ENCODE peak calls at places on chromosomes 12 and 14, in nine cellular contexts. R is Peyer's patch; C is A549; H is cardiac septum; E is fibroblast of the conjunctiva; I is islet precursor cell; K is GM04504; U is pulmonary artery endothelial cell; J is activated naive CD4-positive, alpha-beta T cell treated with anti-CD3 and anti-CD28 coated beads, Interleukin-2, amount 10 ng/mL, durations not matched to agents 7 days and 5 days. N is an unnamed sample.

GRCh38 chr12:44749566-44749965 is 126.5 kb downstream of the NELL2 start:
- DNase-seq in K (no peak), H (no peak), C (no peak), E (no peak), U (no peak), J (no peak), R (no peak), I (no peak), N (no peak)

GRCh38 chr14:92254786-92255185 is 68.2 kb upstream of the SLC24A4 start:
- DNase-seq in R (no peak), J (no peak), E (no peak), I (no peak), H (no peak), C (no peak), K (peak), U (no peak), N (peak)

GRCh38 chr12:9936597-9936996 is 4.4 kb upstream of the CLEC2A start:
- DNase-seq in I (no peak), H (no peak), U (no peak), K (no peak), E (peak), C (no peak), J (no peak), R (no peak), N (no peak)

GRCh38 chr12:10941916-10942607 is 3.0 kb upstream of the TAS2R14 start:
- DNase-seq in K (no peak), H (no peak), C (peak), I (peak), U (no peak), J (peak), R (no peak), E (no peak), N (no peak)

GRCh38 chr12:113103756-113104450 is 31.7 kb downstream of the RASAL1 start:
- DNase-seq in I (peak), C (peak), K (no peak), U (no peak), H (no peak), E (no peak), J (peak), R (peak), N (no peak)

GRCh38 chr12:120468846-120469449 is 600 bp downstream of the SRSF9 start:
- DNase-seq in R (peak), H (no peak), C (peak), E (no peak), I (peak), K (no peak), J (no peak), U (no peak), N (peak)

GRCh38 chr14:59377991-59378720 is 87.0 kb downstream of the GPR135 start:
- DNase-seq in C (no peak), I (no peak), R (no peak), K (no peak), U (no peak), E (no peak), J (no peak), H (no peak), N (no peak)

GRCh38 chr14:54652188-54652889 is 85.4 kb downstream of the SAMD4A start:
- DNase-seq in R (peak), J (no peak), E (peak), C (peak), H (peak), U (peak), I (peak), K (peak), N (peak)

GRCh38 chr12:100528044-100528443 is 45.4 kb upstream of the GAS2L3 start:
- DNase-seq in C (no peak), E (no peak), J (no peak), H (no peak), R (no peak), K (no peak), U (no peak), I (no peak), N (no peak)

GRCh38 chr12:31518680-31519227 is 72.2 kb downstream of the DENND5B start:
- DNase-seq in C (peak), E (peak), K (peak), J (no peak), H (no peak), I (peak), R (no peak), U (peak), N (no peak)

GRCh38 chr12:69738351-69739286 is at the start of gene RAB3IP:
- DNase-seq in R (peak), J (peak), K (peak), H (peak), C (peak), U (peak), I (peak), E (peak), N (peak)

GRCh38 chr12:108394196-108394595 is 55.1 kb upstream of the CMKLR1 start:
- DNase-seq in R (no peak), E (no peak), K (peak), J (no peak), H (no peak), C (no peak), I (no peak), U (no peak), N (peak)

GRCh38 chr14:63800651-63801385 is 52.0 kb upstream of the SYNE2 start:
- DNase-seq in K (no peak), J (no peak), E (no peak), C (no peak), I (no peak), U (no peak), R (no peak), H (no peak), N (no peak)

GRCh38 chr14:76235628-76236027 is 83.9 kb downstream of the GPATCH2L start:
- DNase-seq in C (no peak), H (no peak), J (no peak), I (no peak), U (no peak), R (no peak), E (no peak), K (no peak), N (no peak)

GRCh38 chr12:48968004-48968403 is 3.5 kb downstream of the WNT10B start:
- DNase-seq in J (no peak), C (no peak), H (no peak), I (no peak), U (no peak), K (no peak), E (no peak), R (no peak), N (peak)